ENCODE peak calls at places on chromosomes 6 and 20, in eight cellular contexts. One of them, this sample, is unnamed. For H3K27me3, H3K4me1 and H3K9me3, the result is how much of the 10 kb centered on the place peaks cover.

GRCh38 chr6:170073846-170074245 is 217.0 kb downstream of the DLL1 start:
- DNase-seq in naive thymus-derived CD4-positive, alpha-beta T cell: no peak
- DNase-seq in heart left ventricle: peak
- DNase-seq in psoas muscle: no peak
- DNase-seq in HCT116: no peak
- DNase-seq in thoracic aorta: no peak
- DNase-seq in small intestine: no peak
- DNase-seq in endothelial cell of umbilical vein: no peak
- DNase-seq in this sample: no peak

GRCh38 chr6:84428300-84428907 is 201.0 kb upstream of the CEP162 start:
- DNase-seq in naive thymus-derived CD4-positive, alpha-beta T cell: no peak
- DNase-seq in heart left ventricle: peak
- DNase-seq in psoas muscle: peak
- DNase-seq in HCT116: peak
- DNase-seq in thoracic aorta: no peak
- DNase-seq in small intestine: peak
- DNase-seq in endothelial cell of umbilical vein: peak
- DNase-seq in this sample: peak

GRCh38 chr6:105319331-105319730 is 83.6 kb downstream of the PREP start:
- DNase-seq in naive thymus-derived CD4-positive, alpha-beta T cell: no peak
- DNase-seq in heart left ventricle: no peak
- DNase-seq in psoas muscle: no peak
- DNase-seq in HCT116: no peak
- DNase-seq in thoracic aorta: no peak
- DNase-seq in small intestine: no peak
- DNase-seq in endothelial cell of umbilical vein: no peak
- DNase-seq in this sample: no peak

GRCh38 chr20:59082077-59082740 is 39.6 kb upstream of the PRELID3B start:
- DNase-seq in naive thymus-derived CD4-positive, alpha-beta T cell: no peak
- DNase-seq in heart left ventricle: no peak
- DNase-seq in psoas muscle: no peak
- DNase-seq in HCT116: peak
- DNase-seq in thoracic aorta: no peak
- DNase-seq in small intestine: peak
- DNase-seq in endothelial cell of umbilical vein: no peak
- DNase-seq in this sample: no peak

GRCh38 chr6:112148103-112148502 is 60.7 kb downstream of the FAM229B start:
- DNase-seq in naive thymus-derived CD4-positive, alpha-beta T cell: no peak
- DNase-seq in heart left ventricle: no peak
- DNase-seq in psoas muscle: no peak
- DNase-seq in HCT116: no peak
- DNase-seq in thoracic aorta: no peak
- DNase-seq in small intestine: no peak
- DNase-seq in endothelial cell of umbilical vein: no peak
- DNase-seq in this sample: no peak

GRCh38 chr20:44217342-44218092 is 6.9 kb upstream of the OSER1 start:
- DNase-seq in naive thymus-derived CD4-positive, alpha-beta T cell: peak
- DNase-seq in heart left ventricle: peak
- DNase-seq in psoas muscle: peak
- DNase-seq in HCT116: peak
- DNase-seq in thoracic aorta: peak
- DNase-seq in small intestine: peak
- DNase-seq in endothelial cell of umbilical vein: peak
- DNase-seq in this sample: peak

GRCh38 chr6:20847904-20848303 is 313.6 kb downstream of the CDKAL1 start:
- DNase-seq in naive thymus-derived CD4-positive, alpha-beta T cell: no peak
- DNase-seq in heart left ventricle: no peak
- DNase-seq in psoas muscle: no peak
- DNase-seq in HCT116: no peak
- DNase-seq in thoracic aorta: no peak
- DNase-seq in small intestine: peak
- DNase-seq in endothelial cell of umbilical vein: no peak
- DNase-seq in this sample: no peak

GRCh38 chr6:151627689-151628444 is 134.1 kb downstream of the CCDC170 start:
- DNase-seq in naive thymus-derived CD4-positive, alpha-beta T cell: no peak
- DNase-seq in heart left ventricle: no peak
- DNase-seq in psoas muscle: no peak
- DNase-seq in HCT116: peak
- DNase-seq in thoracic aorta: no peak
- DNase-seq in small intestine: peak
- DNase-seq in endothelial cell of umbilical vein: no peak
- DNase-seq in this sample: no peak

GRCh38 chr6:145688493-145688905 is 46.8 kb downstream of the EPM2A start:
- DNase-seq in naive thymus-derived CD4-positive, alpha-beta T cell: no peak
- DNase-seq in heart left ventricle: no peak
- DNase-seq in psoas muscle: no peak
- DNase-seq in HCT116: no peak
- DNase-seq in thoracic aorta: no peak
- DNase-seq in small intestine: no peak
- DNase-seq in endothelial cell of umbilical vein: peak
- DNase-seq in this sample: no peak

GRCh38 chr6:165571068-165571682 is 91.9 kb downstream of the PDE10A start:
- DNase-seq in naive thymus-derived CD4-positive, alpha-beta T cell: no peak
- DNase-seq in heart left ventricle: no peak
- DNase-seq in psoas muscle: no peak
- DNase-seq in HCT116: no peak
- DNase-seq in thoracic aorta: no peak
- DNase-seq in small intestine: no peak
- DNase-seq in endothelial cell of umbilical vein: no peak
- DNase-seq in this sample: no peak

GRCh38 chr6:47256361-47256760 is 53.3 kb downstream of the TNFRSF21 start:
- DNase-seq in naive thymus-derived CD4-positive, alpha-beta T cell: no peak
- DNase-seq in heart left ventricle: no peak
- DNase-seq in psoas muscle: no peak
- DNase-seq in HCT116: no peak
- DNase-seq in thoracic aorta: no peak
- DNase-seq in small intestine: no peak
- DNase-seq in endothelial cell of umbilical vein: no peak
- DNase-seq in this sample: no peak

GRCh38 chr20:11375966-11376365 is 541.7 kb upstream of the BTBD3 start:
- DNase-seq in naive thymus-derived CD4-positive, alpha-beta T cell: no peak
- DNase-seq in heart left ventricle: no peak
- DNase-seq in psoas muscle: no peak
- DNase-seq in HCT116: no peak
- DNase-seq in thoracic aorta: no peak
- DNase-seq in small intestine: peak
- DNase-seq in endothelial cell of umbilical vein: no peak
- DNase-seq in this sample: no peak

GRCh38 chr20:46557231-46557956 is 6.9 kb upstream of the OCSTAMP start:
- DNase-seq in naive thymus-derived CD4-positive, alpha-beta T cell: no peak
- DNase-seq in heart left ventricle: no peak
- DNase-seq in psoas muscle: no peak
- DNase-seq in HCT116: no peak
- DNase-seq in thoracic aorta: no peak
- DNase-seq in small intestine: no peak
- DNase-seq in endothelial cell of umbilical vein: peak
- DNase-seq in this sample: no peak

GRCh38 chr20:10527781-10528180 is 92.7 kb downstream of the SLX4IP start:
- DNase-seq in naive thymus-derived CD4-positive, alpha-beta T cell: no peak
- DNase-seq in heart left ventricle: no peak
- DNase-seq in psoas muscle: no peak
- DNase-seq in HCT116: no peak
- DNase-seq in thoracic aorta: no peak
- DNase-seq in small intestine: no peak
- DNase-seq in endothelial cell of umbilical vein: no peak
- DNase-seq in this sample: no peak

GRCh38 chr6:90219168-90219985 is 77.3 kb downstream of the BACH2 start:
- DNase-seq in naive thymus-derived CD4-positive, alpha-beta T cell: no peak
- DNase-seq in heart left ventricle: peak
- DNase-seq in psoas muscle: peak
- DNase-seq in HCT116: no peak
- DNase-seq in thoracic aorta: no peak
- DNase-seq in small intestine: peak
- DNase-seq in endothelial cell of umbilical vein: peak
- DNase-seq in this sample: peak

DNA sequence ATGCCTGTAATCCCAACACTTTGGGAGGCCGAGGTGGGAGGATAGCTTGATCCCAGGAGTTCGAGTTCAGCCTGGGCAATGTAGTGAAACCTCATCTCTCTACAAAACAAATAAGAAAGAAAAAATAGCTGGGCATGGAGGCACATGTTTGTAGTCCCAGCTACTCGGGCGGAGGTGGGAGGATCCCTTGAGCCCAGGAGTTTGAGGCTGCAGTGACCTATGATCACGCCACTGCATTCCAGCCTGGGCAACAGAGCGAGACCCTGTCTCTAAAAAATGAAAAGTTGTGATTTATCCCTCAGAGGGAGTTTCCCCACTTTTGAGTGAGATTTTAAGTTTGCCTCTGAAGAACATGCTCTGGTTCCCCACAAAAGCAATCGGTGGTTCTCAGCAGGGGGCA is 17.4 kb upstream of the BMP7 start:
- DNase-seq in naive thymus-derived CD4-positive, alpha-beta T cell: no peak
- DNase-seq in heart left ventricle: no peak
- DNase-seq in psoas muscle: no peak
- DNase-seq in HCT116: no peak
- DNase-seq in thoracic aorta: no peak
- DNase-seq in small intestine: no peak
- DNase-seq in endothelial cell of umbilical vein: no peak
- DNase-seq in this sample: no peak
- H3K27me3 ChIP-seq in naive thymus-derived CD4-positive, alpha-beta T cell: under half
- H3K27me3 ChIP-seq in heart left ventricle: under half
- H3K27me3 ChIP-seq in psoas muscle: under half
- H3K27me3 ChIP-seq in HCT116: under half
- H3K27me3 ChIP-seq in thoracic aorta: under half
- H3K27me3 ChIP-seq in small intestine: under half
- H3K27me3 ChIP-seq in endothelial cell of umbilical vein: under half
- H3K27me3 ChIP-seq in this sample: under half

GRCh38 chr20:1898496-1899168 is 3.4 kb downstream of the SIRPA start:
- DNase-seq in naive thymus-derived CD4-positive, alpha-beta T cell: no peak
- DNase-seq in heart left ventricle: no peak
- DNase-seq in psoas muscle: no peak
- DNase-seq in HCT116: no peak
- DNase-seq in thoracic aorta: no peak
- DNase-seq in small intestine: no peak
- DNase-seq in endothelial cell of umbilical vein: no peak
- DNase-seq in this sample: no peak

GRCh38 chr20:1895674-1896496 is 678 bp downstream of the SIRPA start:
- DNase-seq in naive thymus-derived CD4-positive, alpha-beta T cell: no peak
- DNase-seq in heart left ventricle: no peak
- DNase-seq in psoas muscle: peak
- DNase-seq in HCT116: no peak
- DNase-seq in thoracic aorta: no peak
- DNase-seq in small intestine: peak
- DNase-seq in endothelial cell of umbilical vein: peak
- DNase-seq in this sample: peak

GRCh38 chr20:1897965-1898464 is 2.8 kb downstream of the SIRPA start:
- DNase-seq in naive thymus-derived CD4-positive, alpha-beta T cell: no peak
- DNase-seq in heart left ventricle: no peak
- DNase-seq in psoas muscle: no peak
- DNase-seq in HCT116: no peak
- DNase-seq in thoracic aorta: no peak
- DNase-seq in small intestine: no peak
- DNase-seq in endothelial cell of umbilical vein: no peak
- DNase-seq in this sample: no peak

GRCh38 chr20:1896859-1897258 is 1.7 kb downstream of the SIRPA start:
- DNase-seq in naive thymus-derived CD4-positive, alpha-beta T cell: no peak
- DNase-seq in heart left ventricle: no peak
- DNase-seq in psoas muscle: no peak
- DNase-seq in HCT116: no peak
- DNase-seq in thoracic aorta: no peak
- DNase-seq in small intestine: no peak
- DNase-seq in endothelial cell of umbilical vein: no peak
- DNase-seq in this sample: no peak

DNA sequence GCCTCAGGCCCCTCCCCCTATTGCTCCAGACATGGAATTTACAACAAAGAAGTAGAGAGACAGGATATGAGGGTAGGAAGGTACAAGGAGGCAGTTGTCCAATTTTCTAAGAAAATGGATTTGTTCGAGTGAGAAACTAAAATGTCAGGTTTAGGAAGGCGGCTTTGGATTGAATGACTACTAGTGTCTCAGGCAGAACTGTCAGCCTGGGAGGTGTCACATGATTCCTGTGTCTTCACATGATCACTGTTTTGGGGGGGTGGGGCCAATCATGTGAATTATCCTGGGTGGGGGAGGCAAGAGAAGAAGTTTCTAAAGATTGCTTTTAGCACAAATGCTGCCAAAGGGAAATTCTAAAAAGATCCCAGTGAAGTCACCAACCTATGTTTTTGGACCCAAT is 2.3 kb downstream of the SIRPA start:
- DNase-seq in naive thymus-derived CD4-positive, alpha-beta T cell: no peak
- DNase-seq in heart left ventricle: no peak
- DNase-seq in psoas muscle: no peak
- DNase-seq in HCT116: no peak
- DNase-seq in thoracic aorta: no peak
- DNase-seq in small intestine: no peak
- DNase-seq in endothelial cell of umbilical vein: no peak
- DNase-seq in this sample: no peak
- H3K4me1 ChIP-seq in naive thymus-derived CD4-positive, alpha-beta T cell: under half
- H3K4me1 ChIP-seq in heart left ventricle: under half
- H3K4me1 ChIP-seq in psoas muscle: under half
- H3K4me1 ChIP-seq in HCT116: under half
- H3K4me1 ChIP-seq in thoracic aorta: under half
- H3K4me1 ChIP-seq in small intestine: under half
- H3K4me1 ChIP-seq in endothelial cell of umbilical vein: under half
- H3K4me1 ChIP-seq in this sample: half or more

GRCh38 chr20:15760217-15760567 is 813.1 kb downstream of the KIF16B start:
- DNase-seq in naive thymus-derived CD4-positive, alpha-beta T cell: no peak
- DNase-seq in heart left ventricle: no peak
- DNase-seq in psoas muscle: no peak
- DNase-seq in HCT116: no peak
- DNase-seq in thoracic aorta: no peak
- DNase-seq in small intestine: no peak
- DNase-seq in endothelial cell of umbilical vein: no peak
- DNase-seq in this sample: no peak

GRCh38 chr20:15756001-15756400 is 817.2 kb downstream of the KIF16B start:
- DNase-seq in naive thymus-derived CD4-positive, alpha-beta T cell: no peak
- DNase-seq in heart left ventricle: no peak
- DNase-seq in psoas muscle: no peak
- DNase-seq in HCT116: no peak
- DNase-seq in thoracic aorta: no peak
- DNase-seq in small intestine: no peak
- DNase-seq in endothelial cell of umbilical vein: no peak
- DNase-seq in this sample: no peak

GRCh38 chr20:15756401-15756800 is 816.8 kb downstream of the KIF16B start:
- DNase-seq in naive thymus-derived CD4-positive, alpha-beta T cell: no peak
- DNase-seq in heart left ventricle: no peak
- DNase-seq in psoas muscle: no peak
- DNase-seq in HCT116: no peak
- DNase-seq in thoracic aorta: no peak
- DNase-seq in small intestine: no peak
- DNase-seq in endothelial cell of umbilical vein: no peak
- DNase-seq in this sample: no peak

GRCh38 chr20:15763344-15763743 is 809.9 kb downstream of the KIF16B start:
- DNase-seq in naive thymus-derived CD4-positive, alpha-beta T cell: no peak
- DNase-seq in heart left ventricle: no peak
- DNase-seq in psoas muscle: no peak
- DNase-seq in HCT116: no peak
- DNase-seq in thoracic aorta: no peak
- DNase-seq in small intestine: no peak
- DNase-seq in endothelial cell of umbilical vein: no peak
- DNase-seq in this sample: no peak

GRCh38 chr20:15759546-15760216 is 813.6 kb downstream of the KIF16B start:
- DNase-seq in naive thymus-derived CD4-positive, alpha-beta T cell: no peak
- DNase-seq in heart left ventricle: no peak
- DNase-seq in psoas muscle: no peak
- DNase-seq in HCT116: no peak
- DNase-seq in thoracic aorta: no peak
- DNase-seq in small intestine: no peak
- DNase-seq in endothelial cell of umbilical vein: peak
- DNase-seq in this sample: no peak
- H3K9me3 ChIP-seq in naive thymus-derived CD4-positive, alpha-beta T cell: under half
- H3K9me3 ChIP-seq in heart left ventricle: under half
- H3K9me3 ChIP-seq in psoas muscle: under half
- H3K9me3 ChIP-seq in HCT116: under half
- H3K9me3 ChIP-seq in thoracic aorta: under half
- H3K9me3 ChIP-seq in small intestine: under half
- H3K9me3 ChIP-seq in endothelial cell of umbilical vein: under half
- H3K9me3 ChIP-seq in this sample: under half

GRCh38 chr20:25214824-25215223 is 19.3 kb downstream of the ENTPD6 start:
- DNase-seq in naive thymus-derived CD4-positive, alpha-beta T cell: no peak
- DNase-seq in heart left ventricle: no peak
- DNase-seq in psoas muscle: no peak
- DNase-seq in HCT116: no peak
- DNase-seq in thoracic aorta: no peak
- DNase-seq in small intestine: no peak
- DNase-seq in endothelial cell of umbilical vein: no peak
- DNase-seq in this sample: no peak
- H3K27me3 ChIP-seq in naive thymus-derived CD4-positive, alpha-beta T cell: under half
- H3K27me3 ChIP-seq in heart left ventricle: under half
- H3K27me3 ChIP-seq in psoas muscle: under half
- H3K27me3 ChIP-seq in HCT116: under half
- H3K27me3 ChIP-seq in thoracic aorta: under half
- H3K27me3 ChIP-seq in small intestine: under half
- H3K27me3 ChIP-seq in endothelial cell of umbilical vein: under half
- H3K27me3 ChIP-seq in this sample: under half

This sample was measured in heart right ventricle.